ENCODE peak calls at places on chromosome 12, in six cellular contexts. Y is tibial artery, G is mammary epithelial cell, F is cardiac muscle cell, B is adipocyte, R is esophagus squamous epithelium. S is an unnamed sample. For H3K4me1, the result is how much of the 10 kb centered on the place peaks cover.

GRCh38 chr12:95117178-95117599 is 43.8 kb upstream of the NR2C1 start:
- DNase-seq in R (no peak), B (peak), Y (peak), G (no peak), F (peak), S (peak)

GRCh38 chr12:3362751-3363150 is 128.3 kb upstream of the PRMT8 start:
- DNase-seq in Y (no peak), B (no peak), F (no peak), G (no peak), R (no peak), S (no peak)

GRCh38 chr12:80778005-80778541 is 61.4 kb downstream of the MYF5 start:
- DNase-seq in R (no peak), G (peak), B (peak), Y (peak), F (peak), S (peak)

GRCh38 chr12:90253674-90254181 is 545.1 kb upstream of the ATP2B1 start:
- DNase-seq in F (peak), B (peak), Y (peak), G (peak), R (peak), S (peak)

GRCh38 chr12:124841558-124841945 is 22.1 kb downstream of the SCARB1 start:
- DNase-seq in G (no peak), Y (no peak), R (no peak), F (no peak), B (no peak), S (no peak)

GRCh38 chr12:30874455-30875313 is 51.9 kb upstream of the TSPAN11 start:
- DNase-seq in R (no peak), F (no peak), G (no peak), Y (no peak), B (no peak), S (no peak)

GRCh38 chr12:93229494-93230310 is 148.0 kb upstream of the NUDT4 start:
- DNase-seq in R (no peak), F (peak), G (peak), Y (no peak), B (peak), S (peak)

GRCh38 chr12:52278931-52279682 is 4.7 kb downstream of the KRT86 start:
- DNase-seq in R (no peak), Y (peak), F (peak), G (peak), B (peak), S (peak)

GRCh38 chr12:47891356-47891755 is 13.4 kb downstream of the VDR start:
- DNase-seq in G (no peak), R (no peak), F (no peak), Y (peak), B (no peak), S (no peak)

GRCh38 chr12:29983917-29984316 is 200.2 kb upstream of the TMTC1 start:
- DNase-seq in B (no peak), R (no peak), F (no peak), Y (no peak), G (no peak), S (no peak)

GRCh38 chr12:94336201-94336915 is 123.3 kb downstream of the CEP83 start:
- DNase-seq in B (peak), G (no peak), Y (no peak), R (no peak), F (peak), S (no peak)

GRCh38 chr12:104721065-104721458 is 237.0 kb downstream of the SLC41A2 start:
- DNase-seq in G (no peak), Y (no peak), R (no peak), B (no peak), F (no peak), S (no peak)

GRCh38 chr12:28318273-28318672 is 128.0 kb downstream of the CCDC91 start:
- DNase-seq in B (no peak), Y (no peak), G (no peak), R (no peak), F (no peak), S (no peak)

GRCh38 chr12:55996715-55997534 is at the start of gene SUOX:
- DNase-seq in Y (peak), B (peak), F (peak), R (peak), G (peak), S (peak)

GRCh38 chr12:57622293-57623245 is 10.4 kb downstream of the B4GALNT1 start:
- DNase-seq in R (no peak), B (no peak), F (no peak), Y (no peak), G (no peak), S (no peak)

GRCh38 chr12:68451261-68452091 is 119.3 kb upstream of the MDM1 start:
- DNase-seq in G (peak), B (peak), Y (peak), R (no peak), F (peak), S (peak)

GRCh38 chr12:6553051-6553868 is 2.6 kb downstream of the IFFO1 start:
- DNase-seq in G (no peak), F (peak), R (no peak), Y (peak), B (peak), S (no peak)

GRCh38 chr12:7304456-7304855 is 584 bp downstream of the ACSM4 start:
- DNase-seq in R (no peak), B (no peak), F (peak), Y (no peak), G (no peak), S (no peak)

GRCh38 chr12:82730832-82731497 is 44.3 kb downstream of the TMTC2 start:
- DNase-seq in B (peak), R (no peak), F (peak), G (no peak), Y (no peak), S (no peak)

GRCh38 chr12:100020370-100020769 is 35.6 kb upstream of the ANKS1B start:
- DNase-seq in F (no peak), Y (no peak), G (peak), B (no peak), R (no peak), S (no peak)

GRCh38 chr12:55652352-55652751 is 15.7 kb downstream of the OR10P1 start:
- DNase-seq in G (no peak), Y (no peak), R (no peak), B (no peak), F (no peak), S (no peak)

GRCh38 chr12:82359115-82359478 is 768 bp downstream of the METTL25 start:
- DNase-seq in R (no peak), B (peak), G (no peak), Y (no peak), F (peak), S (peak)

GRCh38 chr12:132068250-132068649 is 75.9 kb downstream of the DDX51 start:
- DNase-seq in B (no peak), R (no peak), G (no peak), F (no peak), Y (no peak), S (no peak)

GRCh38 chr12:132066749-132067148 is 77.4 kb downstream of the DDX51 start:
- DNase-seq in B (no peak), R (no peak), Y (no peak), G (no peak), F (no peak), S (no peak)

GRCh38 chr12:132065609-132066344 is 78.3 kb downstream of the DDX51 start:
- DNase-seq in B (no peak), R (no peak), F (no peak), Y (no peak), G (no peak), S (no peak)

GRCh38 chr12:132066345-132066685 is 77.8 kb downstream of the DDX51 start:
- DNase-seq in G (no peak), R (no peak), B (no peak), Y (no peak), F (no peak), S (no peak)

DNA sequence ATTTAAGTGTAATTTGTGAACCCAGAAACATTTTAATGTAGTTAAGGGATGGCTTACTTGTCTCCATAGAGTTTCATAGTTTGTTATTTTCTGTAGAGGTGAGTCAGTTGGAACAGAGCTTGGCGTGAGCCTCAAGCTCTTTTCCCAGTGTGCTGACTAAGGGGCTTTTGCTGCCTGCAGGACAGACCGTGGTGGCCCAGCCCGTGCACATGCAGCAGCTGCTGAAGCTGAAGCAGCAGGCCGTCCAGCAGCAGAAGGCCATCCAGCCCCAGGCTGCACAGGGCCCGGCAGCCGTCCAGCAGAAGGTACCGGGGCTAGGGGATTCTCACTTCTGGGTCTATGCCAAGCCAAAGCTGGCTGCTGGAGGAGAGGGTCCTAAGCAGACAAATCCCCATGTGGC is 76.9 kb downstream of the DDX51 start:
- DNase-seq in F (no peak), R (no peak), G (no peak), B (no peak), Y (no peak), S (no peak)
- H3K4me1 ChIP-seq in F (under half), R (under half), G (under half), B (under half), Y (under half), S (under half)

DNA sequence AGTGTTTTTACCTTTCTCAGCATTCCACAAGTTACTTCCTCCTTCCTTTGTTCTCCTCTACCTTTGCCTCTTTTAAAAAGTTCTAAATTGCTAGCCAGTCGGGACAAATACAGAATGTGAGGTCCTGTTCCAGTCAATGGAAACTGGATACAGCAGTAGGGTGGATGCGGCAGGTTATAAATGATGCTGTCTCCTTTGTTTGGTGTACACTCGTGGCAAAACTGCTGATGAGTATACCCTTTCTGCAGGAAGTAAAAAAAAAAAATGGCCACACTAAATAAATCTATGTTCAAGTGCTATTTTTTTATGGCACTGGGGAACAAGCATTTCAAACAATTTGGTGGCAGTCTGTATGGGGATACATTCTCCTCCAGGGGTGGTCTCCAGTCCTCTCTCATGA is 27.5 kb downstream of the KLRK1 start:
- DNase-seq in Y (no peak), B (no peak), F (no peak), G (peak), R (no peak), S (no peak)
- H3K4me1 ChIP-seq in Y (under half), B (under half), F (under half), G (half or more), R (under half), S (under half)

DNA sequence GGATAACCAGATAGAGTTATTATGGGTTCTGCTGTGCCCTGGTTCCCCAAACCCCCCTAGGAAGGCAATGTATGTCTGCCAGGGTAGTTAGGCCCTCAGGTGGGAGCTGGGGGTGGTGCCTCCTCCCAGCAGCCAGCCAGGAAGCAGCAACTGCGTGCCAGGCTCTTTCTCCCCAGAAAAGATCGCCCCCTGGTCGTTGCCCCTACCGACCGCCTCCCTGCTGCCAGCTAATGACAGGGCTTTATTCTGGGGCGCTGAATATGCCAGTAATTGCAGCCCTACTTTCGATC is 36.3 kb downstream of the IQSEC3 start:
- DNase-seq in R (no peak), B (no peak), F (no peak), Y (no peak), G (no peak), S (no peak)
- H3K4me1 ChIP-seq in R (under half), B (under half), F (under half), Y (under half), G (under half), S (under half)

GRCh38 chr12:117030187-117030896 is 68.9 kb downstream of the TESC start:
- DNase-seq in R (no peak), B (no peak), G (no peak), F (no peak), Y (no peak), S (no peak)
- H3K4me1 ChIP-seq in R (under half), B (under half), G (under half), F (under half), Y (under half), S (under half)

DNA sequence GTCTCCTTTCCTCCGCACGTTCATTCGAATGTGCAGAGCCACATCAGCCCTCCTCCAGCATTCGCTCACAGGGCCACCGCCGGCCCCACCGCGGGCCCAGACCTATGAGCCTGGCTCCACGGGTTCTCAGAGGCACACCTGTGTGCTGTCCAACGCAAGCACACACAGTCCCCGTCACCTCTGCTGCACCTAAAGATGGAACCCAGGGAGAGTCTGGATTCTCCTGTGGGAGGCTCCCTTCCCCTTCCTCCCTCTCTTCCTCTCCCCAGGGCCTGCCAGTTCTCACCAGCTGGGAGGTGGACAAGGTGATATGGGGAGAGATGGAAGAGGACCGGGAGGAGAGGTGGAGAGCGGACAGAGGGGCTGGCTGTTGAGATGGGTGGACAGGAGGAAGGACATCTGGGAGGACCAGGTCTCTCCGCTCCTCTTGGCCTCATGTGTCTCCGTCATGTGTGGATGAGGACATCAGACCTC is 4.9 kb upstream of the AQP6 start:
- DNase-seq in G (no peak), F (no peak), Y (no peak), B (no peak), R (no peak), S (no peak)
- H3K4me1 ChIP-seq in G (under half), F (under half), Y (under half), B (under half), R (under half), S (under half)

GRCh38 chr12:989751-990278 is 1.2 kb upstream of the ERC1 start:
- DNase-seq in Y (peak), G (peak), F (peak), R (no peak), B (peak), S (peak)

GRCh38 chr12:992647-993046 is 1.6 kb downstream of the ERC1 start:
- DNase-seq in Y (no peak), B (peak), R (no peak), G (no peak), F (no peak), S (no peak)

GRCh38 chr12:990308-990648 is 745 bp upstream of the ERC1 start:
- DNase-seq in G (peak), R (no peak), Y (peak), B (peak), F (peak), S (peak)

GRCh38 chr12:990649-991349 is at the start of gene ERC1:
- DNase-seq in Y (peak), F (peak), R (peak), G (peak), B (peak), S (peak)

DNA sequence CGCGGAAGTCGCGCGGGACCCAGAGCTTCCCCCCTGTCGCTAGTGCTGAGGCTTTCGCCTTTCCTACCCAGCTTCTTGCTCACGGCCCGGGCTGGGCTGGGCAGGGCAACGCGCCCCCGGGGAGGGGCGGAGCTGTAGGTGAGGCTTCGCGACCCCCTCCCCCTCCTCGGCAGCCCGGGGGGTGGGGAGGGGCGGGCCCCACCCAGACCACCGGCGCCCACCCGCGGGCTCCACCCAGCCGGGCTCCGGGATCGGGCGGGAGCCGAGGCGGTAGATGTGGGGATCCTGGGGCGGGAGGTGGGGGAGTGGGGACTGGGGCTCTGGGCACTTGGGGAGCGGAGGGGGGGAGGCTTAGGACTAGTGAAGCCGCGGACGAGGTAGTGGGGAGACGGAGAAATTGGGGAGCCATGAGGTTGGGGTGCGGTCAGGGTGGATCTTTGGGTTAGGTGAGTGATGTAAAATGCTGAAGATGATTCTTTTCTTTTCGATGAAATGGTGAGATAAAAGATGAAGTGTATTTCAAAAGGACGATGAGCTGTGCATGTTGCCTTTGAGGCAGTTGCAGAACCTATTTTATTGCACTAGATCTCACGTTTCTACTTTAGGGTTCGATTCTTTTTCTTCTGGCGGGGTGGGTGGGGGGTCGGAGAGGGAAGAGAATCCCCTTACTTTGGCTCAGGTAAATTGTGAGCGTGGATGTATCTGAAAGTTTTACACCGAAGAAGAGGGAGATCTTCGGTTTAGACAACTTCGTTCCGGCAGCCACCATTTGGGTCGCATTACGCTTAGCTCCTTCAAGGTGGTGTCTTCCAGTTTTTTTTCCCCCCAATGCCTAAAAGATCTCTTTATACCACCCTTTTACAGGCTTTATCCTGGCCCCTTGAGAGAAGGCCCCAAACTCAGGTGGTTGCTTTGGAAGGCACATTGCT is 591 bp downstream of the ERC1 start:
- DNase-seq in B (no peak), G (peak), F (no peak), R (no peak), Y (no peak), S (peak)
- H3K4me1 ChIP-seq in B (under half), G (under half), F (under half), R (under half), Y (under half), S (under half)

DNA sequence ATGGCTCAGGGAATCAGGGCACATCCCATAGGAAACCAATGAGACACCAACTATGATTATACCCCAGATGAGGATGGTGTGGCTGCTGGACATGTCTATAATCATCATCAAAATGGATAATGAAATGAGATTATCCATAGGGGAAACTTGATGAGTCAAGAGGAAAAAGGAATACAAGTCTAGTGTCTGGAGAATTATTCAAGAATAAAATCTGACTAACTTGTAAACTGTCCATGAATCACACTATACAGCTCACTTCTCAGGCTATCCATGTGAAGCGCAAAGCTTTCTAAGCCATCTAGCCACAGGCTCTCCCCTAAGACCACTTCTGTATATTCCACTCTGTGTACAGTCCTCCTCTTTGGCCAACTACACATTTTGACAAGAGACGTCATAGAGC is 52.5 kb downstream of the DUSP16 start:
- DNase-seq in Y (no peak), B (peak), R (no peak), G (peak), F (peak), S (no peak)
- H3K4me1 ChIP-seq in Y (under half), B (under half), R (under half), G (under half), F (under half), S (under half)

GRCh38 chr12:12612403-12612802 is 727 bp downstream of the CREBL2 start:
- DNase-seq in Y (no peak), B (peak), G (peak), F (peak), R (no peak), S (peak)
- H3K4me1 ChIP-seq in Y (under half), B (under half), G (under half), F (under half), R (under half), S (under half)